ENCODE peak calls at places on chromosomes 16 and 17, in six cellular contexts. A is fibroblast of the conjunctiva, O is COR-L47, U is IMR-90, D is astrocyte of the spinal cord, G is AG04449. R is an unnamed sample.
A peak's percentile ranks its signal among the peaks of the same experiment; 100 is the strongest.

GRCh38 chr16:56667581-56668571 is at the start of gene MT1G:
- DNase-seq in A (no peak), O (no peak), U (no peak), D (peak; percentile 12), G (no peak), R (no peak)

GRCh38 chr17:17355426-17355825 is 52.3 kb downstream of the NT5M start:
- DNase-seq in A (no peak), O (no peak), U (no peak), D (no peak), G (no peak), R (no peak)

GRCh38 chr16:73067671-73068545 is 20.0 kb upstream of the ZFHX3 start:
- DNase-seq in A (no peak), O (no peak), U (no peak), D (no peak), G (no peak), R (no peak)

GRCh38 chr17:65023791-65024190 is 32.7 kb downstream of the GNA13 start:
- DNase-seq in A (no peak), O (no peak), U (no peak), D (no peak), G (no peak), R (no peak)

GRCh38 chr16:2082171-2082982 is 34.6 kb downstream of the TSC2 start:
- DNase-seq in A (no peak), O (no peak), U (peak; percentile 41), D (no peak), G (no peak), R (no peak)

GRCh38 chr16:69325784-69326171 is 4.6 kb downstream of the PDF start:
- DNase-seq in A (no peak), O (no peak), U (no peak), D (no peak), G (no peak), R (no peak)

GRCh38 chr16:53893731-53894435 is 189.9 kb downstream of the FTO start:
- DNase-seq in A (peak; percentile 41), O (peak; percentile 11), U (peak; percentile 91), D (peak; percentile 68), G (no peak), R (peak; percentile 71)

GRCh38 chr16:17590711-17591654 is 120.2 kb upstream of the XYLT1 start:
- DNase-seq in A (no peak), O (no peak), U (no peak), D (no peak), G (no peak), R (peak; percentile 86)

GRCh38 chr17:35577826-35578194 is 561 bp downstream of the PEX12 start:
- DNase-seq in A (no peak), O (no peak), U (peak; percentile 18), D (peak; percentile 9), G (no peak), R (no peak)

GRCh38 chr16:8807189-8807588 is 9.6 kb downstream of the PMM2 start:
- DNase-seq in A (no peak), O (no peak), U (no peak), D (no peak), G (no peak), R (no peak)

GRCh38 chr17:54153423-54153822 is 330.7 kb downstream of the KIF2B start:
- DNase-seq in A (no peak), O (no peak), U (no peak), D (no peak), G (no peak), R (no peak)

GRCh38 chr17:38667099-38667786 is 7.5 kb downstream of the EPOP start:
- DNase-seq in A (peak; percentile 56), O (peak; percentile 67), U (peak; percentile 70), D (peak; percentile 68), G (no peak), R (peak; percentile 67)

GRCh38 chr16:81786321-81786720 is 7.2 kb downstream of the PLCG2 start:
- DNase-seq in A (no peak), O (no peak), U (peak; percentile 6), D (peak; percentile 30), G (peak; percentile 3), R (no peak)

R was measured in H4.